ENCODE peak calls at places on chromosomes 4 and X, in five cellular contexts. J, V, U, X and T are unnamed samples.

GRCh38 chr4:39565925-39566630 is 38.8 kb upstream of the UGDH start:
- DNase-seq in J (no peak), V (no peak), U (peak), X (no peak), T (peak)

GRCh38 chr4:126992910-126993309 is 639.8 kb upstream of the INTU start:
- DNase-seq in J (no peak), V (no peak), U (no peak), X (no peak), T (no peak)

GRCh38 chrX:123731987-123732678 is 719 bp downstream of the THOC2 start:
- DNase-seq in J (no peak), V (no peak), U (no peak), X (peak), T (no peak)

GRCh38 chr4:80237992-80238391 is 28.5 kb upstream of the FGF5 start:
- DNase-seq in J (no peak), V (no peak), U (peak), X (no peak), T (peak)

GRCh38 chr4:153119626-153120025 is 84.6 kb upstream of the TRIM2 start:
- DNase-seq in J (no peak), V (no peak), U (no peak), X (no peak), T (no peak)

GRCh38 chrX:133881011-133881410 is 104.4 kb downstream of the GPC3 start:
- DNase-seq in J (no peak), V (no peak), U (no peak), X (no peak), T (no peak)

GRCh38 chr4:99323761-99324160 is 2.6 kb upstream of the ADH1B start:
- DNase-seq in J (no peak), V (no peak), U (no peak), X (no peak), T (no peak)

GRCh38 chrX:95152810-95153209 is 1478.8 kb downstream of the FAM133A start:
- DNase-seq in J (no peak), V (no peak), U (no peak), X (no peak), T (no peak)

GRCh38 chr4:148834804-148835598 is 392.8 kb upstream of the NR3C2 start:
- DNase-seq in J (no peak), V (peak), U (no peak), X (no peak), T (no peak)

GRCh38 chr4:109359040-109359646 is 56.7 kb upstream of the COL25A1 start:
- DNase-seq in J (no peak), V (no peak), U (no peak), X (no peak), T (no peak)

GRCh38 chr4:9898596-9899345 is 117.3 kb downstream of the DRD5 start:
- DNase-seq in J (peak), V (no peak), U (peak), X (peak), T (no peak)

GRCh38 chr4:90220453-90220852 is 93.3 kb downstream of the CCSER1 start:
- DNase-seq in J (no peak), V (no peak), U (no peak), X (no peak), T (no peak)

GRCh38 chr4:48779998-48780866 is at the start of gene FRYL:
- DNase-seq in J (peak), V (peak), U (peak), X (peak), T (peak)

GRCh38 chr4:59704621-59705020 is 1495.5 kb upstream of the ADGRL3 start:
- DNase-seq in J (no peak), V (no peak), U (no peak), X (no peak), T (no peak)

GRCh38 chrX:106177106-106177981 is 9.2 kb downstream of the PWWP3B start:
- DNase-seq in J (peak), V (no peak), U (peak), X (peak), T (peak)

GRCh38 chr4:86449746-86450145 is 89.9 kb upstream of the MAPK10 start:
- DNase-seq in J (no peak), V (no peak), U (no peak), X (no peak), T (no peak)

GRCh38 chrX:38045697-38046096 is 39.3 kb downstream of the SYTL5 start:
- DNase-seq in J (no peak), V (no peak), U (peak), X (no peak), T (no peak)

GRCh38 chr4:94419956-94420355 is 31.8 kb upstream of the PDLIM5 start:
- DNase-seq in J (no peak), V (no peak), U (peak), X (no peak), T (peak)

GRCh38 chrX:106484233-106484632 is 127.5 kb upstream of the RADX start:
- DNase-seq in J (no peak), V (no peak), U (no peak), X (no peak), T (no peak)

GRCh38 chrX:13064599-13065143 is 20.3 kb upstream of the FAM9C start:
- DNase-seq in J (no peak), V (no peak), U (peak), X (no peak), T (no peak)

GRCh38 chrX:85244411-85245210 is 820 bp downstream of the ZNF711 start:
- DNase-seq in J (no peak), V (peak), U (no peak), X (no peak), T (no peak)

GRCh38 chrX:52420824-52421443 is 52.1 kb downstream of the XAGE2 start:
- DNase-seq in J (no peak), V (no peak), U (no peak), X (no peak), T (no peak)

GRCh38 chrX:112841114-112841819 is 636 bp upstream of the AMOT start:
- DNase-seq in J (peak), V (peak), U (peak), X (peak), T (peak)

GRCh38 chr4:38523524-38524448 is 140.2 kb upstream of the KLF3 start:
- DNase-seq in J (no peak), V (no peak), U (no peak), X (no peak), T (no peak)

GRCh38 chr4:81454498-81454897 is 17.2 kb downstream of the RASGEF1B start:
- DNase-seq in J (no peak), V (no peak), U (peak), X (no peak), T (no peak)

GRCh38 chr4:175413561-175413960 is 398.5 kb downstream of the GPM6A start:
- DNase-seq in J (no peak), V (no peak), U (no peak), X (no peak), T (no peak)

GRCh38 chrX:72003811-72004750 is 93.4 kb downstream of the NHSL2 start:
- DNase-seq in J (peak), V (no peak), U (no peak), X (peak), T (no peak)

GRCh38 chr4:95778666-95779065 is 61.2 kb upstream of the PDHA2 start:
- DNase-seq in J (no peak), V (no peak), U (no peak), X (no peak), T (no peak)

DNA sequence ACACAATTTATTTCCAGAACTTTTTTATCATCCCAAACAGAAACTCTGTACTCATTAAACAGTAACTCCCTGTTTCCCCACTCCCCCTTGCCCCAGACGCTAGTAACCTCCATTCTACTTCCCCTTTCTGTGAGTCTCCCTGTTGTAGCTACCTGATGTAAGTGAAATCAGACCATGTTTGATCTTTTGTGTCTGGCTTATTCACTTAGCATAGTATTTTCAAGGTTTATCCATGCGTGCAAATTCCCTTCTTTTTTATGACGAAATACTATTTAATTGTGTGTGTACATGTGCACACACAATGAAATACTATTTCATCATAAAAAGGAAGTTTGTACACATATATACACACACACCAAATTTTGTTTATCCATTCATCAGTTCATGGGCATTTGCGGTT is 5.2 kb downstream of the PKD2 start:
- DNase-seq in J (no peak), V (no peak), U (no peak), X (no peak), T (no peak)
- H3K4me3 ChIP-seq in J (no peak), V (no peak), U (no peak), X (no peak), T (no peak)

GRCh38 chr4:104693601-104694201 is 199.0 kb upstream of the CXXC4 start:
- DNase-seq in J (no peak), V (no peak), U (no peak), X (no peak), T (no peak)
- TF ChIP-seq CTCF in J (peak), V (peak), U (peak), X (peak), T (peak)

GRCh38 chr4:177660223-177660622 is 218.0 kb upstream of the AGA start:
- DNase-seq in J (no peak), V (no peak), U (no peak), X (no peak), T (no peak)
- H3K4me3 ChIP-seq in J (no peak), V (no peak), U (no peak), X (no peak), T (no peak)

GRCh38 chr4:116374815-116375214 is 710.6 kb downstream of the TRAM1L1 start:
- DNase-seq in J (no peak), V (no peak), U (no peak), X (no peak), T (no peak)
- TF ChIP-seq CTCF in J (no peak), V (no peak), U (no peak), X (no peak), T (no peak)

DNA sequence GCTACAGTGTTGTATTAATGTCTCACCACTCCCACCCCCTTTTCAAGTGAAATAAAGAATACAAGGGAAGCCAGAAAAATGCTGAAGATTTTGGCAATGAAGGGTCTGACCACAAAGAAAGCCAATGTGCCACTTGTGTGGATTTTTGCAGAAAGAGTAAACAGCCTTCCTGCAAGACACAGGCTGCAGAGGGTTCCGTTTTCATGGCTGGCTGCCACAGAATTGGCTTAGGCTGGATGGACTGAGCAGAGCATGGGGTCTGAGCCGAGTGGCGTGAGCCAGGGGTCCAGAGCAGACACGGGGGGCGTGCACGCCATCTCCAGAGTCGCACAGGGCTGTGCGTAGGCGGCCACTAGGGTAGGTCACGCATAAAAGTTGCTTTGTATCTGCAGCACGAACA is 69.2 kb downstream of the MTNR1A start:
- DNase-seq in J (no peak), V (no peak), U (no peak), X (no peak), T (no peak)
- H3K4me3 ChIP-seq in J (peak), V (no peak), U (peak), X (peak), T (peak)

GRCh38 chr4:88006956-88007303 is 505 bp upstream of the PKD2 start:
- DNase-seq in J (no peak), V (no peak), U (no peak), X (no peak), T (no peak)
- TF ChIP-seq CTCF in J (no peak), V (no peak), U (no peak), X (no peak), T (no peak)

DNA sequence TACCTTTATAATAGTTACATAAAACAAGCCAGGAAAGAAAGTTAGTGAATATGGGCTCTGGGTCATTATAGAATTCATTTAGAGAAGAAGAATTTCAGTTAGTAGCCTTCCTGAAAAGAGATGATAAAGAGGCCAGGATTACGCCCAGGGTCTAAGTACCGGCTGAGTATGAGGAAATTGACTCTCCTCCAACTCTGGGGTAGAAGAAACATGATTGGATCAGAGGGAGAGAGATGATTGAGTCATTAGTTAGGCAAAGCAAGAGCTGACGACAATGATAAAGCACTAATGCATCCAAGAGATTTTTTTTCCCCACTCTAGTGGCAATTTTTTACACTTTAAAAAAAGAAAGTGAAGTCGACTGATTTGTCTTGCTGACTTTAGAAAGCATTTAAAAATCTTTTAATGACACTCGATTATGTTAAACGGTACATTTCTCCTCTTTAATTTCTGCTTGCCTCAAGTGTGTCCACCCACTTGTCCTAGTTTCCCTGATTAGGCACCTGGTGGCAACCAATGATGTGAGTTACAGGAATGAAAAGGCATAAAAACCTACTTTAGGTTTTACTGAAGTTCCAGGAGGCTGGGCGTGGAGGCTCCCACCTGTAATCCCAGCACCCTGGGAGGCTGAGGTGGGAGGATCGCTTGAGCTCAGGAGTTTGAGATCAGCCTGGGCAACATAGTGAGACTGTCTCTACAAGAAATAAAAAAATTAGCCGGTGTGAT is 37.3 kb upstream of the IGFBP7 start:
- DNase-seq in J (no peak), V (no peak), U (peak), X (no peak), T (peak)
- H3K4me3 ChIP-seq in J (no peak), V (no peak), U (no peak), X (no peak), T (no peak)